ENCODE peak calls at places on chromosomes 13 and 19, in five cellular contexts. One of them, this sample, is unnamed.

GRCh38 chr13:110521946-110522345 is 39.6 kb downstream of the RAB20 start:
- DNase-seq in stimulated activated CD4-positive, alpha-beta T cell treated with anti-CD3 and anti-CD28 coated beads, Interleukin-1b, Interleukin-23, amount 100 ng/mL, for 1 hour: no peak
- DNase-seq in activated T-cell treated with anti-CD3 and anti-CD28 coated beads, Interleukin-2, amount 50 U/mL, for 72 hours: no peak
- DNase-seq in renal cortical epithelial cell: no peak
- DNase-seq in T-helper 9 cell: no peak
- DNase-seq in this sample: no peak

GRCh38 chr13:111484959-111485358 is 164.5 kb downstream of the TEX29 start:
- DNase-seq in T-helper 9 cell: no peak
- DNase-seq in renal cortical epithelial cell: no peak
- DNase-seq in activated T-cell treated with anti-CD3 and anti-CD28 coated beads, Interleukin-2, amount 50 U/mL, for 72 hours: no peak
- DNase-seq in stimulated activated CD4-positive, alpha-beta T cell treated with anti-CD3 and anti-CD28 coated beads, Interleukin-1b, Interleukin-23, amount 100 ng/mL, for 1 hour: no peak
- DNase-seq in this sample: no peak

GRCh38 chr13:72201726-72202125 is 334.7 kb upstream of the DACH1 start:
- DNase-seq in T-helper 9 cell: no peak
- DNase-seq in stimulated activated CD4-positive, alpha-beta T cell treated with anti-CD3 and anti-CD28 coated beads, Interleukin-1b, Interleukin-23, amount 100 ng/mL, for 1 hour: no peak
- DNase-seq in renal cortical epithelial cell: no peak
- DNase-seq in activated T-cell treated with anti-CD3 and anti-CD28 coated beads, Interleukin-2, amount 50 U/mL, for 72 hours: no peak
- DNase-seq in this sample: no peak

GRCh38 chr19:19540707-19541515 is 2.8 kb downstream of the CILP2 start:
- DNase-seq in activated T-cell treated with anti-CD3 and anti-CD28 coated beads, Interleukin-2, amount 50 U/mL, for 72 hours: peak
- DNase-seq in T-helper 9 cell: peak
- DNase-seq in renal cortical epithelial cell: peak
- DNase-seq in stimulated activated CD4-positive, alpha-beta T cell treated with anti-CD3 and anti-CD28 coated beads, Interleukin-1b, Interleukin-23, amount 100 ng/mL, for 1 hour: peak
- DNase-seq in this sample: no peak

GRCh38 chr13:109394311-109394988 is 391.9 kb downstream of the IRS2 start:
- DNase-seq in T-helper 9 cell: no peak
- DNase-seq in renal cortical epithelial cell: no peak
- DNase-seq in activated T-cell treated with anti-CD3 and anti-CD28 coated beads, Interleukin-2, amount 50 U/mL, for 72 hours: no peak
- DNase-seq in stimulated activated CD4-positive, alpha-beta T cell treated with anti-CD3 and anti-CD28 coated beads, Interleukin-1b, Interleukin-23, amount 100 ng/mL, for 1 hour: no peak
- DNase-seq in this sample: no peak

GRCh38 chr19:1122021-1122971 is 18.5 kb downstream of the GPX4 start:
- DNase-seq in stimulated activated CD4-positive, alpha-beta T cell treated with anti-CD3 and anti-CD28 coated beads, Interleukin-1b, Interleukin-23, amount 100 ng/mL, for 1 hour: no peak
- DNase-seq in renal cortical epithelial cell: no peak
- DNase-seq in T-helper 9 cell: no peak
- DNase-seq in activated T-cell treated with anti-CD3 and anti-CD28 coated beads, Interleukin-2, amount 50 U/mL, for 72 hours: no peak
- DNase-seq in this sample: no peak

GRCh38 chr13:76709851-76710250 is 176.4 kb downstream of the KCTD12 start:
- DNase-seq in stimulated activated CD4-positive, alpha-beta T cell treated with anti-CD3 and anti-CD28 coated beads, Interleukin-1b, Interleukin-23, amount 100 ng/mL, for 1 hour: no peak
- DNase-seq in T-helper 9 cell: no peak
- DNase-seq in activated T-cell treated with anti-CD3 and anti-CD28 coated beads, Interleukin-2, amount 50 U/mL, for 72 hours: no peak
- DNase-seq in renal cortical epithelial cell: no peak
- DNase-seq in this sample: no peak

GRCh38 chr19:17944301-17944700 is 11.5 kb downstream of the CCDC124 start:
- DNase-seq in activated T-cell treated with anti-CD3 and anti-CD28 coated beads, Interleukin-2, amount 50 U/mL, for 72 hours: no peak
- DNase-seq in stimulated activated CD4-positive, alpha-beta T cell treated with anti-CD3 and anti-CD28 coated beads, Interleukin-1b, Interleukin-23, amount 100 ng/mL, for 1 hour: no peak
- DNase-seq in renal cortical epithelial cell: peak
- DNase-seq in T-helper 9 cell: no peak
- DNase-seq in this sample: no peak

GRCh38 chr13:29434217-29434940 is 161.1 kb downstream of the SLC7A1 start:
- DNase-seq in T-helper 9 cell: no peak
- DNase-seq in activated T-cell treated with anti-CD3 and anti-CD28 coated beads, Interleukin-2, amount 50 U/mL, for 72 hours: no peak
- DNase-seq in stimulated activated CD4-positive, alpha-beta T cell treated with anti-CD3 and anti-CD28 coated beads, Interleukin-1b, Interleukin-23, amount 100 ng/mL, for 1 hour: no peak
- DNase-seq in renal cortical epithelial cell: no peak
- DNase-seq in this sample: no peak

GRCh38 chr19:44640518-44640917 is 3.2 kb upstream of the PVR start:
- DNase-seq in activated T-cell treated with anti-CD3 and anti-CD28 coated beads, Interleukin-2, amount 50 U/mL, for 72 hours: no peak
- DNase-seq in stimulated activated CD4-positive, alpha-beta T cell treated with anti-CD3 and anti-CD28 coated beads, Interleukin-1b, Interleukin-23, amount 100 ng/mL, for 1 hour: no peak
- DNase-seq in renal cortical epithelial cell: peak
- DNase-seq in T-helper 9 cell: no peak
- DNase-seq in this sample: no peak

GRCh38 chr13:48831248-48831647 is 144.5 kb upstream of the FNDC3A start:
- DNase-seq in renal cortical epithelial cell: no peak
- DNase-seq in T-helper 9 cell: no peak
- DNase-seq in stimulated activated CD4-positive, alpha-beta T cell treated with anti-CD3 and anti-CD28 coated beads, Interleukin-1b, Interleukin-23, amount 100 ng/mL, for 1 hour: no peak
- DNase-seq in activated T-cell treated with anti-CD3 and anti-CD28 coated beads, Interleukin-2, amount 50 U/mL, for 72 hours: no peak
- DNase-seq in this sample: no peak

This sample was measured in NCI-H187.